ENCODE peak calls at places on chromosomes 7 and 10, in six cellular contexts. E, K, Y, C, Q and M are unnamed samples.

GRCh38 chr10:132511692-132512442 is 25.7 kb upstream of the INPP5A start:
- DNase-seq in C (no peak), Y (no peak), E (no peak), Q (no peak), K (no peak), M (no peak)

GRCh38 chr10:28959850-28960501 is 282.7 kb downstream of the BAMBI start:
- DNase-seq in Q (no peak), K (no peak), Y (no peak), E (no peak), C (no peak), M (no peak)

GRCh38 chr7:156811706-156812105 is 81.3 kb downstream of the LMBR1 start:
- DNase-seq in Y (no peak), K (no peak), C (no peak), E (no peak), Q (no peak), M (no peak)

GRCh38 chr7:114414151-114415053 is at the start of gene FOXP2:
- DNase-seq in C (peak; percentile 21), E (no peak), Y (no peak), Q (peak; percentile 37), K (peak; percentile 17), M (no peak)

GRCh38 chr7:102975854-102976253 is 63.1 kb downstream of the LRRC17 start:
- DNase-seq in C (no peak), K (no peak), E (no peak), Y (no peak), Q (no peak), M (no peak)

GRCh38 chr10:23522345-23522744 is 83.5 kb downstream of the OTUD1 start:
- DNase-seq in K (peak; percentile 1), C (no peak), Y (no peak), Q (no peak), E (no peak), M (no peak)

GRCh38 chr10:102254426-102254825 is 9.1 kb downstream of the GBF1 start:
- DNase-seq in E (no peak), Q (no peak), C (no peak), Y (no peak), K (no peak), M (no peak)

GRCh38 chr7:17994079-17994478 is 33.6 kb downstream of the PRPS1L1 start:
- DNase-seq in C (no peak), E (no peak), K (no peak), Y (no peak), Q (no peak), M (no peak)

GRCh38 chr7:102454423-102454822 is 10.2 kb downstream of the ALKBH4 start:
- DNase-seq in Y (no peak), Q (no peak), K (no peak), C (no peak), E (no peak), M (no peak)

GRCh38 chr10:47368431-47369180 is 15.5 kb downstream of the ZNF488 start:
- DNase-seq in Q (no peak), E (no peak), K (no peak), C (no peak), Y (no peak), M (peak; percentile 17)

GRCh38 chr7:130420943-130421578 is 19.8 kb downstream of the CEP41 start:
- DNase-seq in C (no peak), E (no peak), K (no peak), Q (no peak), Y (no peak), M (no peak)

GRCh38 chr7:39073432-39073831 is 95.7 kb downstream of the POU6F2 start:
- DNase-seq in K (no peak), Q (no peak), E (no peak), Y (no peak), C (no peak), M (peak; percentile 39)

GRCh38 chr7:30331338-30331737 is 46.9 kb downstream of the ZNRF2 start:
- DNase-seq in Y (no peak), Q (no peak), E (no peak), C (no peak), K (peak; percentile 33), M (no peak)

GRCh38 chr7:129514683-129515082 is 12.4 kb downstream of the SMKR1 start:
- DNase-seq in E (no peak), C (no peak), K (no peak), Y (no peak), Q (no peak), M (no peak)

GRCh38 chr7:78141533-78142281 is 343.1 kb downstream of the PHTF2 start:
- DNase-seq in C (no peak), Q (no peak), E (peak; percentile 51), Y (no peak), K (no peak), M (no peak)

GRCh38 chr10:58755688-58756087 is 243.0 kb downstream of the BICC1 start:
- DNase-seq in Y (no peak), K (peak; percentile 48), E (peak; percentile 10), C (peak; percentile 62), Q (no peak), M (no peak)

GRCh38 chr7:29123611-29124190 is 22.6 kb downstream of the CPVL start:
- DNase-seq in Q (no peak), K (no peak), E (no peak), C (no peak), Y (no peak), M (no peak)

GRCh38 chr10:89295597-89295996 is 6.2 kb upstream of the IFIT2 start:
- DNase-seq in Y (no peak), C (no peak), K (no peak), Q (no peak), E (peak; percentile 66), M (no peak)

GRCh38 chr10:115861864-115862263 is 411.1 kb downstream of the GFRA1 start:
- DNase-seq in C (peak; percentile 12), Y (no peak), E (peak; percentile 10), Q (no peak), K (peak; percentile 46), M (no peak)

GRCh38 chr10:1552415-1552814 is 184.9 kb downstream of the ADARB2 start:
- DNase-seq in Y (no peak), C (no peak), Q (no peak), E (no peak), K (no peak), M (no peak)

GRCh38 chr7:143458263-143458662 is 15.0 kb downstream of the TAS2R60 start:
- DNase-seq in C (no peak), Q (no peak), Y (no peak), K (no peak), E (no peak), M (no peak)

GRCh38 chr7:140364819-140365218 is 33.5 kb downstream of the SLC37A3 start:
- DNase-seq in E (no peak), C (no peak), K (no peak), Y (no peak), Q (no peak), M (no peak)

GRCh38 chr10:123807444-123808035 is 84.1 kb downstream of the CPXM2 start:
- DNase-seq in Q (no peak), C (no peak), Y (no peak), E (no peak), K (no peak), M (no peak)

GRCh38 chr10:15324113-15324512 is 47.0 kb downstream of the FAM171A1 start:
- DNase-seq in K (no peak), E (no peak), Y (no peak), C (no peak), Q (no peak), M (no peak)

GRCh38 chr10:42734537-42734936 is 48.1 kb upstream of the BMS1 start:
- DNase-seq in Q (no peak), Y (no peak), E (no peak), C (no peak), K (no peak), M (no peak)

GRCh38 chr10:120580651-120581259 is 123.7 kb downstream of the PLPP4 start:
- DNase-seq in E (no peak), Y (no peak), C (peak; percentile 3), Q (no peak), K (no peak), M (no peak)

GRCh38 chr7:28300488-28300887 is 111.8 kb upstream of the CREB5 start:
- DNase-seq in C (no peak), K (no peak), Y (no peak), Q (no peak), E (no peak), M (no peak)

GRCh38 chr10:79454259-79454658 is 8.8 kb upstream of the ZCCHC24 start:
- DNase-seq in C (no peak), K (no peak), E (peak; percentile 62), Y (no peak), Q (no peak), M (no peak)

GRCh38 chr10:95819620-95820329 is 63.8 kb downstream of the ENTPD1 start:
- DNase-seq in Q (no peak), K (no peak), C (no peak), E (no peak), Y (no peak), M (no peak)

GRCh38 chr10:113347508-113347907 is 205.3 kb upstream of the HABP2 start:
- DNase-seq in C (no peak), K (no peak), Y (peak; percentile 16), Q (no peak), E (no peak), M (no peak)

GRCh38 chr10:97074256-97075145 is 111.3 kb downstream of the SLIT1 start:
- DNase-seq in Y (no peak), Q (no peak), E (no peak), K (no peak), C (no peak), M (peak; percentile 82)

GRCh38 chr7:51046482-51046881 is 263.8 kb upstream of the GRB10 start:
- DNase-seq in C (no peak), K (no peak), Y (no peak), Q (no peak), E (no peak), M (no peak)

GRCh38 chr10:66604195-66604594 is 321.6 kb upstream of the LRRTM3 start:
- DNase-seq in E (no peak), K (no peak), C (no peak), Q (no peak), Y (no peak), M (no peak)
- TF ChIP-seq CTCF in E (peak; percentile 14), K (no peak), C (no peak), Q (no peak), Y (no peak), M (no peak)

DNA sequence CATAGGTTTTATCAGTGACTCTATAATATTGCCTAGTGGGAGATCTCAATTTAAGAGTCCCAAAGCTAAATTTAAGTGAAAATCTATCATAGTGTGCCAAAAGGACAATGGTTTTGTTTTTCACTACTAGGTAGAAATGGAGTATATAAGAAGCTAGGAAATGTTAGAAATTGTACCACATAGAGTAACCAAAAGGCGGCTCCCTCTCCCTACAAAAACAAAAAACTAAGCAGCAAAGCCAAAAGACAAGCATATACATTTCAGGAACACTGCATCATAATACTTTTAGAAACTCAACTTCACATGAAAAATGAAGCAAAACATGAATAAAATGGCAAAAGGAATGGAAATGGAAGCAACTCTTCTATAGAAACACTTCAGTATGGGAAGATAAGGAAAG is 271.6 kb downstream of the CACNA2D1 start:
- DNase-seq in E (no peak), C (no peak), Q (no peak), K (no peak), Y (no peak), M (no peak)
- TF ChIP-seq CTCF in E (peak; percentile 20), C (peak; percentile 23), Q (no peak), K (no peak), Y (no peak), M (no peak)

GRCh38 chr7:153090757-153091156 is 331.2 kb downstream of the ACTR3B start:
- DNase-seq in Q (no peak), C (no peak), K (no peak), Y (no peak), E (no peak), M (no peak)
- TF ChIP-seq CTCF in Q (no peak), C (peak; percentile 11), K (no peak), Y (no peak), E (no peak), M (peak; percentile 19)

GRCh38 chr7:108805808-108806397 is 236.2 kb downstream of the DNAJB9 start:
- DNase-seq in E (no peak), Q (no peak), Y (no peak), K (peak; percentile 46), C (peak; percentile 35), M (no peak)
- TF ChIP-seq CTCF in E (no peak), Q (peak; percentile 63), Y (peak; percentile 46), K (peak; percentile 73), C (peak; percentile 54), M (peak; percentile 64)

GRCh38 chr10:8056891-8057331 is 2.4 kb downstream of the GATA3 start:
- DNase-seq in Q (peak; percentile 38), E (no peak), K (no peak), C (no peak), Y (no peak), M (no peak)
- TF ChIP-seq CTCF in Q (peak; percentile 31), E (no peak), K (no peak), C (no peak), Y (no peak), M (no peak)